ENCODE peak calls at places on chromosomes 2 and 18, in seven cellular contexts. S is RWPE1; A is activated T-cell treated with anti-CD3 and anti-CD28 coated beads for 1 hour; F is non-pigmented ciliary epithelial cell; H is astrocyte; N is CD8-positive, alpha-beta memory T cell; Q is ecto neural progenitor cell. L is an unnamed sample.

GRCh38 chr2:230410861-230411464 is 5.0 kb upstream of the SP100 start:
- DNase-seq in S (no peak), A (no peak), F (no peak), H (no peak), N (no peak), Q (no peak), L (peak; percentile 75)

GRCh38 chr2:200705305-200705985 is 106.3 kb upstream of the BZW1 start:
- DNase-seq in S (no peak), A (no peak), F (no peak), H (peak; percentile 5), N (no peak), Q (peak; percentile 60), L (no peak)

GRCh38 chr2:25251032-25251460 is 82.7 kb upstream of the POMC start:
- DNase-seq in S (no peak), A (peak; percentile 11), F (no peak), H (peak; percentile 16), N (no peak), Q (no peak), L (peak; percentile 72)

GRCh38 chr18:76401496-76401895 is 93.5 kb downstream of the ZNF516 start:
- DNase-seq in S (no peak), A (no peak), F (no peak), H (no peak), N (no peak), Q (peak; percentile 62), L (no peak)

GRCh38 chr2:198441876-198442275 is 637.5 kb downstream of the PLCL1 start:
- DNase-seq in S (no peak), A (no peak), F (peak; percentile 13), H (peak; percentile 51), N (no peak), Q (no peak), L (no peak)

GRCh38 chr2:64263315-64263714 is 119.1 kb upstream of the PELI1 start:
- DNase-seq in S (peak; percentile 70), A (no peak), F (peak; percentile 76), H (peak; percentile 89), N (no peak), Q (no peak), L (no peak)

GRCh38 chr2:204036706-204037105 is 100.1 kb downstream of the ICOS start:
- DNase-seq in S (no peak), A (no peak), F (no peak), H (no peak), N (no peak), Q (no peak), L (no peak)

GRCh38 chr2:2662037-2662846 is 331.2 kb upstream of the MYT1L start:
- DNase-seq in S (no peak), A (no peak), F (no peak), H (no peak), N (no peak), Q (no peak), L (no peak)

GRCh38 chr2:26453421-26454329 is 24.2 kb downstream of the OTOF start:
- DNase-seq in S (no peak), A (no peak), F (no peak), H (no peak), N (no peak), Q (peak; percentile 28), L (no peak)

GRCh38 chr18:32308493-32309120 is 118.8 kb downstream of the MEP1B start:
- DNase-seq in S (peak; percentile 60), A (no peak), F (peak; percentile 83), H (peak; percentile 81), N (no peak), Q (no peak), L (no peak)